ENCODE peak calls at places on chromosomes 2 and 18, in eight cellular contexts. Q, S, M, O, B, F, E and X are unnamed samples.

GRCh38 chr2:98459776-98460175 is 15.1 kb downstream of the INPP4A start:
- DNase-seq in B (no peak), F (peak), S (no peak), E (no peak), Q (no peak), O (no peak), M (peak), X (no peak)

GRCh38 chr2:133591164-133591563 is 22.9 kb upstream of the NCKAP5 start:
- DNase-seq in F (no peak), M (peak), E (peak), B (peak), O (no peak), S (no peak), Q (no peak), X (no peak)

GRCh38 chr2:70525032-70525431 is 28.6 kb downstream of the TGFA start:
- DNase-seq in F (peak), Q (no peak), M (no peak), O (no peak), B (no peak), S (no peak), E (no peak), X (peak)

GRCh38 chr2:234257859-234258561 is 207.5 kb downstream of the SPP2 start:
- DNase-seq in Q (peak), E (peak), S (no peak), B (peak), M (no peak), F (peak), O (no peak), X (peak)

GRCh38 chr2:8320305-8320704 is 361.6 kb upstream of the ID2 start:
- DNase-seq in B (no peak), E (no peak), Q (no peak), F (no peak), O (no peak), S (no peak), M (no peak), X (no peak)

GRCh38 chr2:72180351-72180750 is 32.7 kb upstream of the CYP26B1 start:
- DNase-seq in O (no peak), Q (no peak), F (no peak), S (no peak), B (no peak), M (no peak), E (no peak), X (no peak)

GRCh38 chr2:55168221-55169154 is 63.6 kb downstream of the CLHC1 start:
- DNase-seq in O (no peak), B (peak), Q (peak), F (peak), M (peak), S (no peak), E (peak), X (peak)

GRCh38 chr2:156396126-156396525 is 40.1 kb upstream of the GPD2 start:
- DNase-seq in M (no peak), E (no peak), F (peak), Q (no peak), S (no peak), B (no peak), O (no peak), X (no peak)

GRCh38 chr2:149166958-149167810 is 128.7 kb downstream of the LYPD6B start:
- DNase-seq in E (no peak), F (peak), M (no peak), O (no peak), S (no peak), Q (no peak), B (no peak), X (peak)

GRCh38 chr2:3270095-3270478 is 107.5 kb downstream of the EIPR1 start:
- DNase-seq in F (no peak), B (no peak), E (no peak), M (no peak), O (peak), Q (no peak), S (no peak), X (no peak)

GRCh38 chr2:176561706-176562105 is 292.5 kb downstream of the MTX2 start:
- DNase-seq in B (peak), S (no peak), E (no peak), O (no peak), Q (no peak), F (no peak), M (no peak), X (no peak)

GRCh38 chr18:3529597-3529996 is 79.6 kb downstream of the TGIF1 start:
- DNase-seq in Q (no peak), M (no peak), S (no peak), O (no peak), E (no peak), B (no peak), F (no peak), X (no peak)

GRCh38 chr18:370753-371615 is 103.1 kb upstream of the THOC1 start:
- DNase-seq in B (no peak), F (no peak), M (no peak), Q (no peak), O (no peak), S (no peak), E (no peak), X (no peak)

GRCh38 chr2:225041871-225042799 is at the start of gene DOCK10:
- DNase-seq in F (no peak), E (no peak), B (peak), M (no peak), Q (no peak), O (peak), S (peak), X (peak)

GRCh38 chr18:49529596-49529995 is 32.3 kb upstream of the LIPG start:
- DNase-seq in M (no peak), O (no peak), Q (no peak), F (no peak), S (no peak), E (no peak), B (no peak), X (no peak)
- TF ChIP-seq CTCF in M (no peak), O (no peak), Q (no peak), F (no peak), S (no peak), E (no peak), B (no peak), X (no peak)

DNA sequence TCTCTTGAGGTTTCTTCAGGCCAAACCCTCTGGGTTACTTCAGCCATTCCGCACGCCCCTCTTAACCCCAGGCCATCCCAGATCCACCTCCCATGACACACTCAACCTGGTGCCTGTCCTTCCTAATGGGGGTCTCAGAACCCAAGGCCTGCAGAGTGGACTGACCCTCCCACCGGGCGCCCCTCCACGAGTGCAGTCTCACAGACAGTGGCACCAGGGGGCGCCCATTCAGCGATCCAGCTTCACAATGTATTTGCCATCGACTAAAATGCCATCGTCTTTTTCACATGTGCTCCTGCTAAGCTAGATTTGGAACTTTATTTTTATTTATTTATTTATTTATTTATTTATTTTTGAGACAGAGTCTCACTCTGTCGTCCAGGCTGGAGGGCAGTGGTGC is 38.5 kb downstream of the INPP5D start:
- DNase-seq in B (no peak), O (peak), Q (no peak), E (no peak), M (peak), S (peak), F (peak), X (no peak)
- TF ChIP-seq CTCF in B (peak), O (peak), Q (peak), E (peak), M (no peak), S (peak), F (peak), X (peak)

GRCh38 chr2:105399207-105399861 is 483 bp upstream of the FHL2 start:
- DNase-seq in O (no peak), Q (no peak), S (no peak), F (no peak), E (no peak), M (no peak), B (no peak), X (no peak)

GRCh38 chr2:105397959-105398521 is 811 bp downstream of the FHL2 start:
- DNase-seq in F (no peak), M (no peak), O (no peak), B (no peak), Q (no peak), E (no peak), S (no peak), X (no peak)

GRCh38 chr2:105400138-105400540 is 1.3 kb upstream of the FHL2 start:
- DNase-seq in E (no peak), B (no peak), M (no peak), S (no peak), F (peak), O (no peak), Q (no peak), X (no peak)

GRCh38 chr2:105397025-105397722 is 1.7 kb downstream of the FHL2 start:
- DNase-seq in E (no peak), Q (no peak), O (no peak), B (no peak), M (no peak), S (no peak), F (peak), X (no peak)

DNA sequence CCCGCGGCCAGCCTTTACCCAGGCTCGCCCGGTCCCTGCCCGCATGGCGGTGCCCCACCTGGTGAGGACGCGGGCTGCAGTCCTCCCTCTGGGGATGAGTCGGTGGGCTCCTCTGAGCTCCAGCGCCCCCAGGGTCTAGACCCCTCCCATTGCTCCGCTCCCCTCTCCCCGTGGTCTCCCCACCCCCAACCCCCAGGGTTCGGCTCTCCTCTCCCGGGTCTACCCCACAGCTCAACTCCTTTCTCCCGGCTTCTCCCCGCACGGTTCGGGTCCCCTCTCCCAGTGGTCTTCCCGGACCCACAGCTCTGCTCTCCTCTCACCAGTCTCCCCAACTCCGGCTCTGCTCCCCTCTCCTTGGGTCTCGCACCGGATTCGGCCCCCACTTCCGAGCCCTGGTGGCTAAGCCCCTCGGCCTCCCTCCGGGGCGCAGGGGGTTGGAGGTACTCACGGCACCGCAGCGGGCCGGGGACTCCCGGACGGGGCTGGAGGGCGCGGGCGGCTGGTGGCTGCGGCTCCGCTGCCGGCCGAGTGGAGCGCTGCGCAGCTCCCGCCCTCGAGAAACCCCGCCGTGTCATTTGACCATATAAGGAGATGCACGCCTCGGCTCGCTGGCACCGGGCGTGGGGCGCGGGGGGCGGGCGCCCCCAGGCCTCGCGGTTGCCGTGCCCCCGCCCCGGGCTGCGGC is at the start of gene FHL2:
- DNase-seq in O (peak), M (peak), B (peak), E (peak), S (peak), Q (no peak), F (peak), X (peak)
- TF ChIP-seq CTCF in O (peak), M (peak), B (peak), E (peak), S (peak), Q (peak), F (peak), X (peak)

GRCh38 chr2:216735086-216735485 is 39.7 kb upstream of the IGFBP5 start:
- DNase-seq in S (peak), M (peak), O (no peak), B (no peak), Q (peak), E (no peak), F (no peak), X (no peak)
- TF ChIP-seq CTCF in S (no peak), M (no peak), O (no peak), B (no peak), Q (no peak), E (no peak), F (no peak), X (no peak)

GRCh38 chr2:21895200-21895599 is 771.4 kb downstream of the TDRD15 start:
- DNase-seq in O (no peak), S (no peak), Q (no peak), B (no peak), F (no peak), E (no peak), M (no peak), X (no peak)

GRCh38 chr2:21892140-21892539 is 768.4 kb downstream of the TDRD15 start:
- DNase-seq in S (no peak), B (no peak), M (no peak), F (no peak), E (no peak), O (no peak), Q (no peak), X (no peak)

GRCh38 chr2:21891191-21891590 is 767.4 kb downstream of the TDRD15 start:
- DNase-seq in M (no peak), O (no peak), F (no peak), E (no peak), Q (no peak), B (no peak), S (no peak), X (no peak)

GRCh38 chr2:21890041-21890440 is 766.3 kb downstream of the TDRD15 start:
- DNase-seq in O (no peak), Q (no peak), B (no peak), F (no peak), S (no peak), E (no peak), M (no peak), X (no peak)
- TF ChIP-seq CTCF in O (no peak), Q (no peak), B (no peak), F (no peak), S (no peak), E (no peak), M (no peak), X (no peak)

GRCh38 chr2:47438084-47438483 is 35.1 kb downstream of the MSH2 start:
- DNase-seq in M (no peak), S (no peak), O (no peak), B (no peak), F (no peak), E (no peak), Q (no peak), X (no peak)

DNA sequence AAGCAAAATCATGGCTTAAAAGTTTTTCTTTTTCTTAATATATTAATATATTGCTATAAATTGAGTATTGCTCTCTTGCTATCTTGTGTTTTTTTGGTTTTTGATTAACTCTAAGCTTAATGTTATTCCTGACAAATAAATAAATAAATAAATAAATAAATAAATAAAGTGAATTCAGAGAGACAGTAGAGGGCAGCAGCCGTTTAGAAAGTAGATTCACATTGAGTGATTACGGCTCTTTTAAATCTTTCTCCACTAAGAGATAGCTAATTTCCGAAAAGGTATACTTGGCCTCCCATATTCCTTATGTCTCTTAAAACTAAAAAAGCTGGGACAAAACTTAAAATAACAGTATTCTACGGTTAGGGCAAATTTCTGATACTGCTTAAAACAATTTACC is 34.3 kb downstream of the MSH2 start:
- DNase-seq in Q (peak), S (no peak), B (peak), O (no peak), E (peak), M (no peak), F (no peak), X (peak)
- TF ChIP-seq CTCF in Q (peak), S (peak), B (peak), O (peak), E (peak), M (no peak), F (peak), X (peak)